ENCODE peak calls at places on chromosome 20, in four cellular contexts. O is right lobe of liver, F is ascending aorta, G is Peyer's patch. E is an unnamed sample. For H3K4me1, the result is how much of the 10 kb centered on the place peaks cover.

GRCh38 chr20:10453241-10453640 is 18.1 kb downstream of the SLX4IP start:
- DNase-seq in O (no peak), F (no peak), G (no peak), E (no peak)

GRCh38 chr20:478949-479429 is 16.7 kb upstream of the TBC1D20 start:
- DNase-seq in O (no peak), F (no peak), G (no peak), E (peak)

GRCh38 chr20:17969884-17970409 is 1.1 kb downstream of the MGME1 start:
- DNase-seq in O (peak), F (no peak), G (peak), E (peak)

GRCh38 chr20:10040070-10040970 is 5.5 kb downstream of the ANKEF1 start:
- DNase-seq in O (no peak), F (no peak), G (no peak), E (no peak)

GRCh38 chr20:19492937-19493336 is 265.1 kb upstream of the RIN2 start:
- DNase-seq in O (no peak), F (no peak), G (no peak), E (no peak)

GRCh38 chr20:1764136-1765033 is 106.8 kb upstream of the SIRPG start:
- DNase-seq in O (peak), F (peak), G (peak), E (peak)

GRCh38 chr20:42721923-42722322 is 467.8 kb downstream of the PTPRT start:
- DNase-seq in O (no peak), F (no peak), G (no peak), E (no peak)

GRCh38 chr20:18543932-18544331 is 23.3 kb upstream of the SMIM26 start:
- DNase-seq in O (peak), F (no peak), G (peak), E (no peak)

GRCh38 chr20:1761116-1761515 is 103.5 kb upstream of the SIRPG start:
- DNase-seq in O (no peak), F (no peak), G (no peak), E (no peak)

GRCh38 chr20:10924628-10925266 is 250.9 kb upstream of the JAG1 start:
- DNase-seq in O (no peak), F (no peak), G (no peak), E (no peak)

GRCh38 chr20:40218296-40218955 is 470.6 kb downstream of the MAFB start:
- DNase-seq in O (no peak), F (no peak), G (no peak), E (no peak)

GRCh38 chr20:23151885-23152284 is 65.8 kb upstream of the CD93 start:
- DNase-seq in O (peak), F (no peak), G (no peak), E (no peak)

GRCh38 chr20:31751126-31751525 is 12.0 kb downstream of the TPX2 start:
- DNase-seq in O (no peak), F (no peak), G (no peak), E (no peak)

GRCh38 chr20:49486064-49486463 is 3.6 kb upstream of the KCNB1 start:
- DNase-seq in O (no peak), F (no peak), G (no peak), E (no peak)

GRCh38 chr20:44028868-44029847 is 114.5 kb downstream of the TOX2 start:
- DNase-seq in O (no peak), F (no peak), G (peak), E (no peak)

GRCh38 chr20:24617757-24618450 is 148.5 kb downstream of the SYNDIG1 start:
- DNase-seq in O (no peak), F (no peak), G (no peak), E (no peak)

GRCh38 chr20:19478320-19478719 is 265.9 kb downstream of the SLC24A3 start:
- DNase-seq in O (no peak), F (no peak), G (no peak), E (no peak)

GRCh38 chr20:21640556-21640955 is 64.9 kb upstream of the PAX1 start:
- DNase-seq in O (no peak), F (no peak), G (no peak), E (no peak)

GRCh38 chr20:44576297-44576696 is 6.1 kb upstream of the PKIG start:
- DNase-seq in O (no peak), F (no peak), G (no peak), E (no peak)

GRCh38 chr20:39029324-39029820 is 67.2 kb downstream of the DHX35 start:
- DNase-seq in O (no peak), F (no peak), G (no peak), E (no peak)

GRCh38 chr20:828987-829386 is 4.5 kb upstream of the FAM110A start:
- DNase-seq in O (no peak), F (no peak), G (no peak), E (peak)

GRCh38 chr20:34215711-34216381 is 25.4 kb upstream of the ASIP start:
- DNase-seq in O (peak), F (peak), G (peak), E (peak)

GRCh38 chr20:45944965-45945677 is 10.6 kb downstream of the PCIF1 start:
- DNase-seq in O (no peak), F (no peak), G (no peak), E (no peak)

GRCh38 chr20:1943267-1944002 is 48.2 kb downstream of the SIRPA start:
- DNase-seq in O (no peak), F (peak), G (no peak), E (peak)

GRCh38 chr20:14234666-14235295 is 102.6 kb downstream of the FLRT3 start:
- DNase-seq in O (no peak), F (no peak), G (no peak), E (no peak)

GRCh38 chr20:37353285-37353849 is 7.4 kb downstream of the SRC start:
- DNase-seq in O (no peak), F (no peak), G (no peak), E (no peak)

GRCh38 chr20:22264917-22265316 is 319.5 kb downstream of the FOXA2 start:
- DNase-seq in O (no peak), F (no peak), G (no peak), E (no peak)

GRCh38 chr20:20450461-20451027 is 82.6 kb downstream of the INSM1 start:
- DNase-seq in O (no peak), F (no peak), G (no peak), E (no peak)

GRCh38 chr20:39294137-39294725 is 332.1 kb downstream of the DHX35 start:
- DNase-seq in O (no peak), F (no peak), G (no peak), E (no peak)

GRCh38 chr20:10786678-10787077 is 112.9 kb upstream of the JAG1 start:
- DNase-seq in O (no peak), F (no peak), G (no peak), E (no peak)

GRCh38 chr20:13841206-13841605 is 56.4 kb downstream of the NDUFAF5 start:
- DNase-seq in O (no peak), F (no peak), G (no peak), E (no peak)

GRCh38 chr20:41219824-41220223 is 82.5 kb downstream of the PLCG1 start:
- DNase-seq in O (no peak), F (no peak), G (no peak), E (no peak)

GRCh38 chr20:34940126-34940525 is 15.5 kb downstream of the GSS start:
- DNase-seq in O (no peak), F (no peak), G (no peak), E (no peak)

GRCh38 chr20:45818239-45818638 is 5.8 kb downstream of the UBE2C start:
- DNase-seq in O (no peak), F (no peak), G (no peak), E (no peak)

GRCh38 chr20:48066256-48066655 is 281.0 kb upstream of the SULF2 start:
- DNase-seq in O (no peak), F (no peak), G (no peak), E (no peak)

GRCh38 chr20:11216451-11217314 is 542.9 kb upstream of the JAG1 start:
- DNase-seq in O (no peak), F (no peak), G (no peak), E (no peak)

GRCh38 chr20:43238833-43239232 is 49.1 kb upstream of the PTPRT start:
- DNase-seq in O (no peak), F (no peak), G (no peak), E (no peak)

GRCh38 chr20:48523191-48523757 is 304.5 kb downstream of the PREX1 start:
- DNase-seq in O (no peak), F (no peak), G (no peak), E (no peak)

GRCh38 chr20:40284611-40285010 is 404.4 kb downstream of the MAFB start:
- DNase-seq in O (no peak), F (no peak), G (no peak), E (no peak)

GRCh38 chr20:44720617-44720993 is 5.4 kb downstream of the CCN5 start:
- DNase-seq in O (no peak), F (no peak), G (no peak), E (no peak)

GRCh38 chr20:4942336-4942735 is 59.0 kb downstream of the SLC23A2 start:
- DNase-seq in O (no peak), F (no peak), G (no peak), E (no peak)
- H3K27ac ChIP-seq in O (no peak), F (no peak), G (no peak), E (no peak)

GRCh38 chr20:63129376-63129965 is 86.5 kb downstream of the YTHDF1 start:
- DNase-seq in O (peak), F (no peak), G (peak), E (no peak)
- TF ChIP-seq CTCF in O (no peak), F (no peak), G (no peak), E (no peak)

GRCh38 chr20:60349418-60349817 is 391.2 kb downstream of the CDH26 start:
- DNase-seq in O (no peak), F (no peak), G (no peak), E (no peak)

GRCh38 chr20:60340232-60340631 is 382.0 kb downstream of the CDH26 start:
- DNase-seq in O (no peak), F (no peak), G (no peak), E (no peak)

GRCh38 chr20:60341062-60341461 is 382.8 kb downstream of the CDH26 start:
- DNase-seq in O (no peak), F (no peak), G (no peak), E (no peak)

GRCh38 chr20:60345106-60345505 is 386.9 kb downstream of the CDH26 start:
- DNase-seq in O (no peak), F (no peak), G (no peak), E (no peak)
- H3K4me1 ChIP-seq in O (under half), F (under half), G (under half), E (under half)

GRCh38 chr20:57927376-57927775 is 217.6 kb upstream of the PMEPA1 start:
- DNase-seq in O (no peak), F (no peak), G (no peak), E (no peak)
- H3K27ac ChIP-seq in O (no peak), F (no peak), G (no peak), E (no peak)

GRCh38 chr20:50681359-50682064 is 9.8 kb downstream of the RIPOR3 start:
- DNase-seq in O (no peak), F (no peak), G (no peak), E (no peak)
- TF ChIP-seq CTCF in O (no peak), F (no peak), G (no peak), E (no peak)

GRCh38 chr20:53829706-53830521 is 236.3 kb upstream of the ZNF217 start:
- DNase-seq in O (no peak), F (no peak), G (no peak), E (no peak)

GRCh38 chr20:53827996-53828672 is 234.5 kb upstream of the ZNF217 start:
- DNase-seq in O (no peak), F (no peak), G (no peak), E (no peak)

GRCh38 chr20:53827292-53827995 is 233.8 kb upstream of the ZNF217 start:
- DNase-seq in O (no peak), F (no peak), G (no peak), E (no peak)

GRCh38 chr20:53828673-53829085 is 235.0 kb upstream of the ZNF217 start:
- DNase-seq in O (no peak), F (no peak), G (no peak), E (peak)

GRCh38 chr20:53829086-53829703 is 235.6 kb upstream of the ZNF217 start:
- DNase-seq in O (no peak), F (no peak), G (no peak), E (no peak)
- H3K4me1 ChIP-seq in O (under half), F (under half), G (under half), E (under half)

GRCh38 chr20:51583073-51583472 is 40.6 kb upstream of the NFATC2 start:
- DNase-seq in O (no peak), F (no peak), G (no peak), E (no peak)

GRCh38 chr20:51583499-51583898 is 41.0 kb upstream of the NFATC2 start:
- DNase-seq in O (no peak), F (no peak), G (no peak), E (no peak)

GRCh38 chr20:51584116-51584515 is 41.6 kb upstream of the NFATC2 start:
- DNase-seq in O (no peak), F (no peak), G (no peak), E (no peak)

GRCh38 chr20:51586005-51586440 is 43.5 kb upstream of the NFATC2 start:
- DNase-seq in O (no peak), F (no peak), G (no peak), E (no peak)

GRCh38 chr20:51584737-51585136 is 42.2 kb upstream of the NFATC2 start:
- DNase-seq in O (no peak), F (no peak), G (no peak), E (no peak)
- H3K27ac ChIP-seq in O (no peak), F (no peak), G (no peak), E (no peak)

DNA sequence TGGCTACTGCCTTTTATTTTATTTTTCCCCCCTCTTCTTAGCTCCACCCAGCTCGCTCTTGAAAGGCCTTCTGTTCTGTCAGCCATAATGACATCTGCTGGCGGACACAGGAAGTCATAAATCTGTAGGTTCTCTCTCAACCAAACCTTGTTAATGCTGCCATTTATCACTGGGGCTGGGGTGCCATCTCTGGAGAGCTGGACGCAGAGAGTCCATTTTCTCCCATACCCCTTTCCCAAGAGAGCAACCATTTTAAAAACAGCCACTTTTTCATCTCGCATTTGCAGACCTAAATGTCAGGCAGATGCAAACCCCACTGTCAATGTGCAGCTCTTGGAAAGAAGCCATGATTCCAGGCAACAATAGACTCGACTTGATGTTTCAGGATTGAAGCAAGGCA is 13.0 kb upstream of the TSHZ2 start:
- DNase-seq in O (no peak), F (no peak), G (no peak), E (no peak)
- TF ChIP-seq CTCF in O (peak), F (no peak), G (no peak), E (no peak)